ENCODE peak calls at places on chromosomes 4 and X, in nine cellular contexts. One of them, this sample, is unnamed.

GRCh38 chr4:119044919-119045318 is 90.7 kb upstream of the MYOZ2 start:
- DNase-seq in endothelial cell of umbilical vein: no peak
- DNase-seq in ovary: no peak
- DNase-seq in IMR-90: no peak
- DNase-seq in NB4: no peak
- DNase-seq in body of pancreas: no peak
- DNase-seq in right lobe of liver: no peak
- DNase-seq in GM12878: no peak
- DNase-seq in uterus: no peak
- DNase-seq in this sample: no peak

GRCh38 chrX:39011454-39012204 is 210.4 kb downstream of the MID1IP1 start:
- DNase-seq in endothelial cell of umbilical vein: peak; percentile 1
- DNase-seq in ovary: no peak
- DNase-seq in IMR-90: no peak
- DNase-seq in NB4: no peak
- DNase-seq in body of pancreas: no peak
- DNase-seq in right lobe of liver: peak; percentile 54
- DNase-seq in GM12878: no peak
- DNase-seq in uterus: no peak
- DNase-seq in this sample: no peak

GRCh38 chrX:131895002-131895401 is 128.1 kb upstream of the STK26 start:
- DNase-seq in endothelial cell of umbilical vein: no peak
- DNase-seq in ovary: no peak
- DNase-seq in IMR-90: peak; percentile 6
- DNase-seq in NB4: peak; percentile 0
- DNase-seq in body of pancreas: no peak
- DNase-seq in right lobe of liver: no peak
- DNase-seq in GM12878: no peak
- DNase-seq in uterus: no peak
- DNase-seq in this sample: no peak

GRCh38 chr4:71333960-71334951 is 4.6 kb upstream of the SLC4A4 start:
- DNase-seq in endothelial cell of umbilical vein: no peak
- DNase-seq in ovary: no peak
- DNase-seq in IMR-90: peak; percentile 66
- DNase-seq in NB4: no peak
- DNase-seq in body of pancreas: no peak
- DNase-seq in right lobe of liver: no peak
- DNase-seq in GM12878: no peak
- DNase-seq in uterus: no peak
- DNase-seq in this sample: no peak

GRCh38 chr4:48375651-48376291 is 34.4 kb downstream of the SLAIN2 start:
- DNase-seq in endothelial cell of umbilical vein: peak; percentile 90
- DNase-seq in ovary: no peak
- DNase-seq in IMR-90: peak; percentile 96
- DNase-seq in NB4: peak; percentile 25
- DNase-seq in body of pancreas: no peak
- DNase-seq in right lobe of liver: no peak
- DNase-seq in GM12878: no peak
- DNase-seq in uterus: no peak
- DNase-seq in this sample: peak; percentile 9

GRCh38 chr4:169070895-169071218 is 60.8 kb upstream of the CBR4 start:
- DNase-seq in endothelial cell of umbilical vein: no peak
- DNase-seq in ovary: no peak
- DNase-seq in IMR-90: no peak
- DNase-seq in NB4: no peak
- DNase-seq in body of pancreas: peak; percentile 33
- DNase-seq in right lobe of liver: peak; percentile 79
- DNase-seq in GM12878: no peak
- DNase-seq in uterus: no peak
- DNase-seq in this sample: no peak

GRCh38 chr4:88018471-88018870 is 11.0 kb downstream of the PKD2 start:
- DNase-seq in endothelial cell of umbilical vein: no peak
- DNase-seq in ovary: no peak
- DNase-seq in IMR-90: peak; percentile 52
- DNase-seq in NB4: peak; percentile 43
- DNase-seq in body of pancreas: no peak
- DNase-seq in right lobe of liver: no peak
- DNase-seq in GM12878: no peak
- DNase-seq in uterus: peak; percentile 61
- DNase-seq in this sample: no peak

GRCh38 chr4:54276633-54277426 is 47.7 kb downstream of the PDGFRA start:
- DNase-seq in endothelial cell of umbilical vein: peak; percentile 60
- DNase-seq in ovary: no peak
- DNase-seq in IMR-90: no peak
- DNase-seq in NB4: no peak
- DNase-seq in body of pancreas: no peak
- DNase-seq in right lobe of liver: no peak
- DNase-seq in GM12878: no peak
- DNase-seq in uterus: no peak
- DNase-seq in this sample: no peak

GRCh38 chr4:48570646-48571220 is 80.7 kb downstream of the ZAR1 start:
- DNase-seq in endothelial cell of umbilical vein: no peak
- DNase-seq in ovary: no peak
- DNase-seq in IMR-90: peak; percentile 76
- DNase-seq in NB4: no peak
- DNase-seq in body of pancreas: no peak
- DNase-seq in right lobe of liver: no peak
- DNase-seq in GM12878: no peak
- DNase-seq in uterus: no peak
- DNase-seq in this sample: peak; percentile 4

GRCh38 chrX:130401415-130402210 is at the start of gene RBMX2:
- DNase-seq in endothelial cell of umbilical vein: peak; percentile 78
- DNase-seq in ovary: peak; percentile 71
- DNase-seq in IMR-90: peak; percentile 61
- DNase-seq in NB4: peak; percentile 86
- DNase-seq in body of pancreas: peak; percentile 76
- DNase-seq in right lobe of liver: peak; percentile 81
- DNase-seq in GM12878: peak; percentile 17
- DNase-seq in uterus: peak; percentile 74
- DNase-seq in this sample: peak; percentile 87
- TF ChIP-seq POLR2A in endothelial cell of umbilical vein: peak; percentile 79
- TF ChIP-seq POLR2A in ovary: peak; percentile 38
- TF ChIP-seq POLR2A in IMR-90: no peak
- TF ChIP-seq POLR2A in NB4: peak; percentile 81
- TF ChIP-seq POLR2A in body of pancreas: peak; percentile 72
- TF ChIP-seq POLR2A in right lobe of liver: peak; percentile 37
- TF ChIP-seq POLR2A in GM12878: peak; percentile 72
- TF ChIP-seq POLR2A in uterus: peak; percentile 54
- TF ChIP-seq POLR2A in this sample: peak; percentile 65

GRCh38 chr4:79882806-79883205 is 190.2 kb downstream of the ANTXR2 start:
- DNase-seq in endothelial cell of umbilical vein: no peak
- DNase-seq in ovary: no peak
- DNase-seq in IMR-90: no peak
- DNase-seq in NB4: no peak
- DNase-seq in body of pancreas: no peak
- DNase-seq in right lobe of liver: no peak
- DNase-seq in GM12878: no peak
- DNase-seq in uterus: no peak
- DNase-seq in this sample: no peak
- TF ChIP-seq POLR2A in endothelial cell of umbilical vein: no peak
- TF ChIP-seq POLR2A in ovary: no peak
- TF ChIP-seq POLR2A in IMR-90: no peak
- TF ChIP-seq POLR2A in NB4: no peak
- TF ChIP-seq POLR2A in body of pancreas: no peak
- TF ChIP-seq POLR2A in right lobe of liver: no peak
- TF ChIP-seq POLR2A in GM12878: no peak
- TF ChIP-seq POLR2A in uterus: no peak
- TF ChIP-seq POLR2A in this sample: no peak

GRCh38 chr4:39452153-39452859 is 6.4 kb downstream of the RPL9 start:
- DNase-seq in endothelial cell of umbilical vein: no peak
- DNase-seq in ovary: no peak
- DNase-seq in IMR-90: no peak
- DNase-seq in NB4: no peak
- DNase-seq in body of pancreas: no peak
- DNase-seq in right lobe of liver: no peak
- DNase-seq in GM12878: no peak
- DNase-seq in uterus: no peak
- DNase-seq in this sample: no peak
- TF ChIP-seq POLR2A in endothelial cell of umbilical vein: no peak
- TF ChIP-seq POLR2A in ovary: no peak
- TF ChIP-seq POLR2A in IMR-90: no peak
- TF ChIP-seq POLR2A in NB4: no peak
- TF ChIP-seq POLR2A in body of pancreas: no peak
- TF ChIP-seq POLR2A in right lobe of liver: no peak
- TF ChIP-seq POLR2A in GM12878: no peak
- TF ChIP-seq POLR2A in uterus: no peak
- TF ChIP-seq POLR2A in this sample: no peak

GRCh38 chrX:48474127-48474526 is 1.9 kb upstream of the FTSJ1 start:
- DNase-seq in endothelial cell of umbilical vein: no peak
- DNase-seq in ovary: no peak
- DNase-seq in IMR-90: no peak
- DNase-seq in NB4: peak; percentile 69
- DNase-seq in body of pancreas: no peak
- DNase-seq in right lobe of liver: no peak
- DNase-seq in GM12878: no peak
- DNase-seq in uterus: no peak
- DNase-seq in this sample: no peak

GRCh38 chrX:48476919-48477318 is 920 bp downstream of the FTSJ1 start:
- DNase-seq in endothelial cell of umbilical vein: no peak
- DNase-seq in ovary: no peak
- DNase-seq in IMR-90: no peak
- DNase-seq in NB4: no peak
- DNase-seq in body of pancreas: no peak
- DNase-seq in right lobe of liver: no peak
- DNase-seq in GM12878: no peak
- DNase-seq in uterus: no peak
- DNase-seq in this sample: no peak

GRCh38 chrX:48475295-48475694 is 704 bp upstream of the FTSJ1 start:
- DNase-seq in endothelial cell of umbilical vein: no peak
- DNase-seq in ovary: no peak
- DNase-seq in IMR-90: no peak
- DNase-seq in NB4: peak; percentile 50
- DNase-seq in body of pancreas: no peak
- DNase-seq in right lobe of liver: no peak
- DNase-seq in GM12878: no peak
- DNase-seq in uterus: no peak
- DNase-seq in this sample: no peak

GRCh38 chrX:48474581-48474980 is 1.4 kb upstream of the FTSJ1 start:
- DNase-seq in endothelial cell of umbilical vein: no peak
- DNase-seq in ovary: no peak
- DNase-seq in IMR-90: no peak
- DNase-seq in NB4: no peak
- DNase-seq in body of pancreas: no peak
- DNase-seq in right lobe of liver: no peak
- DNase-seq in GM12878: no peak
- DNase-seq in uterus: no peak
- DNase-seq in this sample: no peak

GRCh38 chrX:48475774-48476577 is at the start of gene FTSJ1:
- DNase-seq in endothelial cell of umbilical vein: peak; percentile 92
- DNase-seq in ovary: peak; percentile 90
- DNase-seq in IMR-90: peak; percentile 93
- DNase-seq in NB4: peak; percentile 92
- DNase-seq in body of pancreas: peak; percentile 91
- DNase-seq in right lobe of liver: peak; percentile 91
- DNase-seq in GM12878: peak; percentile 79
- DNase-seq in uterus: peak; percentile 89
- DNase-seq in this sample: peak; percentile 23
- TF ChIP-seq POLR2A in endothelial cell of umbilical vein: peak; percentile 68
- TF ChIP-seq POLR2A in ovary: peak; percentile 35
- TF ChIP-seq POLR2A in IMR-90: peak; percentile 75
- TF ChIP-seq POLR2A in NB4: peak; percentile 53
- TF ChIP-seq POLR2A in body of pancreas: peak; percentile 67
- TF ChIP-seq POLR2A in right lobe of liver: peak; percentile 52
- TF ChIP-seq POLR2A in GM12878: peak; percentile 81
- TF ChIP-seq POLR2A in uterus: peak; percentile 51
- TF ChIP-seq POLR2A in this sample: peak; percentile 56

GRCh38 chr4:26287748-26288147 is 33.1 kb upstream of the RBPJ start:
- DNase-seq in endothelial cell of umbilical vein: no peak
- DNase-seq in ovary: no peak
- DNase-seq in IMR-90: no peak
- DNase-seq in NB4: peak; percentile 68
- DNase-seq in body of pancreas: no peak
- DNase-seq in right lobe of liver: no peak
- DNase-seq in GM12878: no peak
- DNase-seq in uterus: no peak
- DNase-seq in this sample: no peak

GRCh38 chr4:26281876-26282275 is 38.9 kb upstream of the RBPJ start:
- DNase-seq in endothelial cell of umbilical vein: no peak
- DNase-seq in ovary: no peak
- DNase-seq in IMR-90: peak; percentile 83
- DNase-seq in NB4: no peak
- DNase-seq in body of pancreas: no peak
- DNase-seq in right lobe of liver: no peak
- DNase-seq in GM12878: no peak
- DNase-seq in uterus: no peak
- DNase-seq in this sample: no peak

GRCh38 chr4:26284536-26284935 is 36.3 kb upstream of the RBPJ start:
- DNase-seq in endothelial cell of umbilical vein: no peak
- DNase-seq in ovary: no peak
- DNase-seq in IMR-90: no peak
- DNase-seq in NB4: no peak
- DNase-seq in body of pancreas: no peak
- DNase-seq in right lobe of liver: no peak
- DNase-seq in GM12878: no peak
- DNase-seq in uterus: no peak
- DNase-seq in this sample: no peak

GRCh38 chr4:26288308-26288982 is 32.4 kb upstream of the RBPJ start:
- DNase-seq in endothelial cell of umbilical vein: no peak
- DNase-seq in ovary: no peak
- DNase-seq in IMR-90: peak; percentile 77
- DNase-seq in NB4: peak; percentile 98
- DNase-seq in body of pancreas: no peak
- DNase-seq in right lobe of liver: no peak
- DNase-seq in GM12878: peak; percentile 73
- DNase-seq in uterus: no peak
- DNase-seq in this sample: peak; percentile 14

GRCh38 chr4:26285272-26285671 is 35.5 kb upstream of the RBPJ start:
- DNase-seq in endothelial cell of umbilical vein: no peak
- DNase-seq in ovary: no peak
- DNase-seq in IMR-90: no peak
- DNase-seq in NB4: no peak
- DNase-seq in body of pancreas: no peak
- DNase-seq in right lobe of liver: no peak
- DNase-seq in GM12878: no peak
- DNase-seq in uterus: no peak
- DNase-seq in this sample: no peak
- TF ChIP-seq POLR2A in endothelial cell of umbilical vein: no peak
- TF ChIP-seq POLR2A in ovary: no peak
- TF ChIP-seq POLR2A in IMR-90: no peak
- TF ChIP-seq POLR2A in NB4: no peak
- TF ChIP-seq POLR2A in body of pancreas: no peak
- TF ChIP-seq POLR2A in right lobe of liver: no peak
- TF ChIP-seq POLR2A in GM12878: no peak
- TF ChIP-seq POLR2A in uterus: no peak
- TF ChIP-seq POLR2A in this sample: no peak